ENCODE peak calls at places on chromosomes 2 and 18, in ten cellular contexts. W, P, H, Y, T, V, D, K, N and J are unnamed samples. For H3K9me3 and H3K4me1, the result is how much of the 10 kb centered on the place peaks cover.

GRCh38 chr2:63058742-63059433 is 8.3 kb downstream of the OTX1 start:
- DNase-seq in W (no peak), P (no peak), H (no peak), Y (no peak), T (no peak), V (no peak), D (no peak), K (no peak), N (no peak), J (no peak)

GRCh38 chr18:33264566-33264965 is 176.0 kb downstream of the CCDC178 start:
- DNase-seq in W (no peak), P (no peak), H (no peak), Y (no peak), T (no peak), V (no peak), D (no peak), K (no peak), N (no peak), J (no peak)

GRCh38 chr2:111058264-111058663 is 62.5 kb upstream of the BCL2L11 start:
- DNase-seq in W (no peak), P (no peak), H (no peak), Y (no peak), T (no peak), V (no peak), D (no peak), K (no peak), N (no peak), J (no peak)

GRCh38 chr2:239600194-239600593 is 199.4 kb upstream of the HDAC4 start:
- DNase-seq in W (no peak), P (no peak), H (no peak), Y (no peak), T (no peak), V (no peak), D (no peak), K (no peak), N (no peak), J (no peak)

GRCh38 chr2:197838036-197838435 is 33.6 kb downstream of the PLCL1 start:
- DNase-seq in W (peak), P (no peak), H (no peak), Y (peak), T (no peak), V (peak), D (no peak), K (no peak), N (no peak), J (no peak)

GRCh38 chr2:223722226-223722625 is 115.2 kb downstream of the AP1S3 start:
- DNase-seq in W (no peak), P (no peak), H (no peak), Y (no peak), T (no peak), V (no peak), D (no peak), K (no peak), N (no peak), J (no peak)

GRCh38 chr2:79373359-79374115 is 139.3 kb upstream of the CTNNA2 start:
- DNase-seq in W (no peak), P (no peak), H (no peak), Y (no peak), T (no peak), V (no peak), D (no peak), K (no peak), N (no peak), J (no peak)

GRCh38 chr18:419542-420175 is 80.8 kb downstream of the COLEC12 start:
- DNase-seq in W (no peak), P (no peak), H (no peak), Y (no peak), T (no peak), V (no peak), D (no peak), K (no peak), N (no peak), J (no peak)

GRCh38 chr2:206250041-206250897 is 24.2 kb upstream of the ZDBF2 start:
- DNase-seq in W (peak), P (no peak), H (no peak), Y (no peak), T (no peak), V (peak), D (no peak), K (no peak), N (no peak), J (peak)

GRCh38 chr2:218033208-218033589 is 30.4 kb upstream of the TNS1 start:
- DNase-seq in W (no peak), P (no peak), H (no peak), Y (no peak), T (no peak), V (no peak), D (no peak), K (no peak), N (no peak), J (no peak)

GRCh38 chr18:23487738-23488625 is 15.3 kb upstream of the RMC1 start:
- DNase-seq in W (peak), P (no peak), H (peak), Y (peak), T (peak), V (peak), D (peak), K (no peak), N (peak), J (no peak)

GRCh38 chr2:73825408-73825807 is 3.4 kb upstream of the STAMBP start:
- DNase-seq in W (peak), P (no peak), H (no peak), Y (no peak), T (no peak), V (no peak), D (no peak), K (no peak), N (no peak), J (no peak)

DNA sequence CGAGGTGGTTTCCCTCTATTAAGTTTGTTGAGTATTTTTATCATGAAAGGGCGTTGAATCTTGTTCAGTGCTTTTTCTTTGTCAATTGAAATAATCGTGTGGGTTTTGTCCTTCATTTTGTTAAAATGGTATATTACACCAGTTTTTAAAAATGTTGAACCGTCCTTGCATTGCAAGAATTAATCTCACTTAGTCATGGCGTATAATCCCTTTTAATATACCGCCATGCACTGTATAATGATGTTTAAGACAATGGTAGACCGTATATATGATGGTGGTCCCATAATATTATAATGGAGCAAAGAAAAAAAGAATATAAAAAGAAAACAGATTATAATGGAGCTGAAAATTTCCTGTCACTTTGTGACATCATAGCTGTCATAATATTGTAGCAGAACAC is 50.6 kb downstream of the CCDC138 start:
- DNase-seq in W (no peak), P (no peak), H (no peak), Y (no peak), T (no peak), V (no peak), D (no peak), K (no peak), N (no peak), J (no peak)
- H3K9me3 ChIP-seq in W (under half), P (under half), H (under half), Y (under half), T (under half), V (under half), D (under half), K (under half), N (under half), J (under half)

DNA sequence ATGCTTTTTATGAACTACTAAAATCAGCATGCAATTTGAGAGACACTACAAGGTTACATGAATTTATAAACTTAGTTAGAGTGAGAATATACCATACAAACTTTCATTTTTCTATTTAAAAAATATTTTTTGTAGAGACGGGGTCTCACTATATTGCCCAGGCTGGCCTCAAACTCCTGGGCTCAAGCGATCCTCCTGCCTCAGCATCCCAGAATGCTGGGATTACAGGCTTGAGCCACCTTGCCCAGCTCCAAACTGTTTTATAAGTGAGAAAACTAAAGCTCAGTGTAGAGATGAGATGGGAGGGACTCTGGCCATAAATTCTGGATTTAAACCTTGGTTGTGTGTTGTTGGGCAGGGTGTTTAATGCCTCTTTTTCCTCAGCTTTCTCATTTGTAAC is 9.6 kb downstream of the CAB39 start:
- DNase-seq in W (no peak), P (no peak), H (no peak), Y (no peak), T (no peak), V (no peak), D (no peak), K (no peak), N (no peak), J (no peak)
- H3K4me1 ChIP-seq in W (under half), P (under half), H (under half), Y (under half), T (half or more), V (under half), D (under half), K (under half), N (under half), J (half or more)

DNA sequence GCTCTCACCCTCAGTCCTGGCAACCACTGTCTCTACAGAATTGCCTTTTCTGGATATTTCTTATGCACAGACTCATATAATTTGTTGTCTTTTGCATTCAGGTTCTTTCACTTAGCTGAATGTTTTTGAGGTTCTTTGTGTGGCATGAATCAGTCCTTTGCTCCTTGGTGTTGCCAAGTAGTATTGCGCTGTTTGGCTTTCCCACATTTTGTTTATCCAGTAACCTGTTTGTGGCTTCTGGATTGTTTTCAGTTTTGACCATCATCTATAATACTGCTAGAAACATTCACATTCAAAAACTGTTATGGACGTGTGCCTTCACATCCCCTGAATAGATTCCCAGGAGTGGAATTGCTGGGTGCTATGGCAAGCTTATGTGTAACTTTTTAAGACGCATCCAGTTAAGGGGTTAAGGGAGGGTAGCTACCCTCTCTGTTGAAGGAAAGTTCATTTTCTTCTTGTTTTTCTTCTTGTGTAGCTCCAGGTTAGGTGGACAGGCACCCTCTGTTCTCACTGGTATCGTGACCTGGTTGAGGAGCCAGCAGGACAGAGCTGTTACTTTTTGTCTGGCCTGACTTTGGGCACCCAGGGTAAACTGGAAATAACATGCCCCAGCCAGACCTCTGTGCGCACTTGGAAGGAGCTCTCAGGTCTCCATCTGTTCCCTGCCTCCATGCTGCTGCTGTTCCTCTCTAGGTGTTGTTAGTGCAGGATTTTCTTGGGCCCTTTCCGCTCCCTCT is 29.6 kb downstream of the ARHGAP25 start:
- DNase-seq in W (peak), P (no peak), H (no peak), Y (no peak), T (no peak), V (peak), D (no peak), K (no peak), N (peak), J (no peak)
- H3K27ac ChIP-seq in W (no peak), P (peak), H (no peak), Y (no peak), T (peak), V (no peak), D (no peak), K (no peak), N (peak), J (peak)

DNA sequence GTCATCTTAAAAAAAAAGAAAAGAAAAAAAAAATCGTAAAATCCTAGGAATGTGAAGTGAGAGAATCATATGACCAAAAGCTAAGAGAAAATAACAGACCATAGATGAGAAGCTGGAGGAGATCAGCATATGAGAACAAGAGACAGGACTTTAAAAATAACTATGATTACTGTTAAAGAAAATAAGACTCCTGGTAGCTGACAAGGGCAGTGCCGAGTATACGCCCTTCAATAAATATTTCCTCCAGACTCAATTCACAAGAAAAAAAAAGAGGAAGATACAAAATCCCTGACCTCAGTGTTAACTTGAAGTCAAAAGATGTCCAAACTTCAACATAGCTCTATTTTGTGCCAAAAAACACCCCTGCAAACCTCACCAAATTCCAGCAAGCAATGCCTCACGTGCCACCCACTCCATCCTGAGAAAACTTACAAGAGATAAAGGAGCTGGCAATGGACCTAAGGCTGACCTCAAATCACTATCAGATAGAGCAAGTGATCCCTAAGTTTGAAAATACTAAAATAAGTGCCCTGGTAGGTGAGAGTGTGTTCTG is 817.2 kb downstream of the SOCS6 start:
- DNase-seq in W (no peak), P (no peak), H (no peak), Y (no peak), T (no peak), V (no peak), D (no peak), K (no peak), N (no peak), J (no peak)
- H3K9me3 ChIP-seq in W (under half), P (under half), H (under half), Y (under half), T (under half), V (under half), D (under half), K (under half), N (under half), J (under half)

GRCh38 chr18:49565101-49565500 is 3.2 kb downstream of the LIPG start:
- DNase-seq in W (no peak), P (no peak), H (no peak), Y (no peak), T (no peak), V (no peak), D (no peak), K (no peak), N (no peak), J (no peak)

GRCh38 chr18:49566217-49566616 is 4.4 kb downstream of the LIPG start:
- DNase-seq in W (no peak), P (no peak), H (no peak), Y (no peak), T (no peak), V (no peak), D (no peak), K (no peak), N (no peak), J (no peak)

GRCh38 chr18:49566985-49567384 is 5.1 kb downstream of the LIPG start:
- DNase-seq in W (no peak), P (no peak), H (no peak), Y (no peak), T (no peak), V (no peak), D (no peak), K (no peak), N (no peak), J (no peak)

GRCh38 chr18:49564435-49564834 is 2.6 kb downstream of the LIPG start:
- DNase-seq in W (no peak), P (no peak), H (no peak), Y (no peak), T (no peak), V (no peak), D (no peak), K (no peak), N (no peak), J (no peak)

DNA sequence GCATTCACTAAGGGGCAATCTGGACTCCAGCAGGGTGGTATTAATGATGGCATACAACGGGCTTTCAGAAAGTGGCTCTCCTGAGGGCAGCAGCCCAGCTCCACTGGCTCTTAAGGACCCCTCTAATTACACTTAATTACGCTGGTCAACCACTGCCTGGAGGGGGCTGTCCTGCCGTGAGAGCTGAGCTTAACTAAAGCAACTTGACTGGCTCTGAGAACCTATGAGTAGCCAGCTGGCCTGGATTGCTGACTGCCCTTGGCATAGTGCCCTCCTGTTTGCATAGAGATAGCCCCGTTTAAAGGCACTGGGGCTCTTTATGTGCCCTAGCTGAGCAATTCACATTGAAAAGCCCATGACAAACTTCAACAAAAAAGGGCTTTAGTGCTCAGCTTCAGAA is 3.8 kb downstream of the LIPG start:
- DNase-seq in W (peak), P (peak), H (no peak), Y (no peak), T (no peak), V (peak), D (no peak), K (no peak), N (no peak), J (no peak)
- H3K4me1 ChIP-seq in W (under half), P (under half), H (under half), Y (under half), T (under half), V (under half), D (under half), K (under half), N (under half), J (under half)

GRCh38 chr2:176445831-176446433 is 176.7 kb downstream of the MTX2 start:
- DNase-seq in W (peak), P (no peak), H (peak), Y (no peak), T (no peak), V (peak), D (peak), K (peak), N (peak), J (no peak)
- H3K27ac ChIP-seq in W (no peak), P (no peak), H (no peak), Y (no peak), T (no peak), V (no peak), D (peak), K (no peak), N (peak), J (no peak)

GRCh38 chr2:187991389-187991788 is 300.3 kb upstream of the GULP1 start:
- DNase-seq in W (no peak), P (no peak), H (no peak), Y (no peak), T (no peak), V (no peak), D (no peak), K (no peak), N (no peak), J (no peak)

GRCh38 chr2:187993516-187993915 is 298.2 kb upstream of the GULP1 start:
- DNase-seq in W (peak), P (no peak), H (no peak), Y (no peak), T (no peak), V (peak), D (no peak), K (no peak), N (peak), J (no peak)

GRCh38 chr2:187988348-187988747 is 303.3 kb upstream of the GULP1 start:
- DNase-seq in W (no peak), P (no peak), H (no peak), Y (peak), T (no peak), V (no peak), D (no peak), K (no peak), N (no peak), J (no peak)

GRCh38 chr2:187986392-187987105 is 305.1 kb upstream of the GULP1 start:
- DNase-seq in W (peak), P (no peak), H (no peak), Y (no peak), T (no peak), V (peak), D (no peak), K (peak), N (no peak), J (no peak)

DNA sequence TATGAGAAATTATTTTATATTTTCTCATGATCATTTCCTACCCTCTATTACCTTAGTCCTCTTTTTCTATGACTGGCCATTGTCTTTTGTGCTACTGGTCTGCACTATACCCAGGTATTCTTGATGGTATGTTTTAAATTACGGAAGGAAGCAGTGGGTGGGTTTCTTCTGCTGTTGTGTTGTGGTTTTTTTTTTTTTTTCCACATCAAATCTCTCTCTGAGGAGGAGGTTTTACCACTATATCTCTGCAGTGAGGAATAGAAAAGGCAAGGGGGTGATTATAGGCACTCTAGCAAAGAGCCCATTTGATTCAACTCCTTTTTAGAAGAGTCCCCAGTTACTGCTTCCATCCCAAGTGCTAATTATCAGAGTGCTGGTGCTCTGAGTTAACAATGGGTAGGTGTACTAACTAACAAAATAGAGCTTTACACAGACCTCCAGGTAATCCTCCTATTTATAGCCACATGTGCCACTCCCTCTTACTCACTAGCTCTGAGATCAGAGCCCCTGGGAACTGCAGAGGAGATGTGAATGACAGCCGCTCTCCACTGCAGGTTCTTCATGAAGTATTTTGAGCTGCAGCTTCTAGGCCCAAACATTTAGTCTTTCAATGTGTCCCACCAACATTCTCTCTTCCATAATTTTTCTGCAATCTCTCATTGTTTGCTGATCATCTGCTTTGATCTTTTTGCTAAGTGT is 301.6 kb upstream of the GULP1 start:
- DNase-seq in W (no peak), P (no peak), H (no peak), Y (peak), T (no peak), V (no peak), D (peak), K (peak), N (no peak), J (no peak)
- H3K9me3 ChIP-seq in W (under half), P (under half), H (under half), Y (under half), T (under half), V (under half), D (under half), K (under half), N (under half), J (under half)

DNA sequence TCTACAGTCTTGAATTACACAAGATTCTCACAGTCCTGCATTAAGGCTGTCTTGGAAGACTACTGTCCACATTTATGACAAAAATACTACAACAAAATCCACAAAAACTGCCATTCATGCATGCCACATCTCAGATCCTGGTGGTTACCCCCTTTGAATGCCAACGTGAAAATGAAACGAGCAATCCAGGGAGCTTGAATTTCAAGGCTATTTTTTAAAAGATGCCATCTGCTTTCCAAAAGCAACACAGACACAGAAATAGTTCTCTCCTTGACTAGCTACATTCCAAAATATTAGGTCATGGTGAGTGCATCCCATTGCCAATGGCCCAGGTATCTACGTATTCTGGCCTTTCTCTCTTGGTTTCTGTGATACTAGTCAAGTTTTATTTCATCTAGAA is 36.3 kb downstream of the IRS1 start:
- DNase-seq in W (peak), P (no peak), H (no peak), Y (no peak), T (no peak), V (no peak), D (no peak), K (peak), N (no peak), J (no peak)
- H3K4me1 ChIP-seq in W (under half), P (under half), H (under half), Y (under half), T (under half), V (under half), D (under half), K (under half), N (under half), J (under half)